ENCODE peak calls at places on chromosomes 1 and 21, in four cellular contexts. N is HAP-1, F is SK-N-SH, O is RWPE2. V is an unnamed sample. For H3K4me1, the result is how much of the 10 kb centered on the place peaks cover.

GRCh38 chr1:91273875-91274274 is 130.8 kb downstream of the HFM1 start:
- DNase-seq in N (no peak), F (no peak), O (no peak), V (no peak)

GRCh38 chr1:91640877-91641526 is 140.4 kb downstream of the CDC7 start:
- DNase-seq in N (no peak), F (no peak), O (no peak), V (no peak)

GRCh38 chr1:70907563-70908310 is 139.9 kb downstream of the PTGER3 start:
- DNase-seq in N (no peak), F (no peak), O (no peak), V (no peak)

GRCh38 chr21:42265229-42265812 is 46.4 kb downstream of the ABCG1 start:
- DNase-seq in N (no peak), F (no peak), O (no peak), V (peak)

GRCh38 chr1:2343023-2343935 is 48.1 kb downstream of the MORN1 start:
- DNase-seq in N (no peak), F (no peak), O (peak), V (peak)

GRCh38 chr21:42552407-42553336 is 39.0 kb downstream of the SLC37A1 start:
- DNase-seq in N (no peak), F (no peak), O (no peak), V (no peak)

GRCh38 chr1:72009756-72010441 is 272.4 kb downstream of the NEGR1 start:
- DNase-seq in N (peak), F (no peak), O (no peak), V (no peak)

GRCh38 chr1:83102630-83103071 is 896.3 kb downstream of the TTLL7 start:
- DNase-seq in N (peak), F (no peak), O (no peak), V (no peak)

GRCh38 chr1:207389728-207390464 is 64.2 kb upstream of the CR2 start:
- DNase-seq in N (no peak), F (no peak), O (no peak), V (no peak)

GRCh38 chr1:35845766-35846165 is 37.2 kb upstream of the AGO1 start:
- DNase-seq in N (no peak), F (peak), O (no peak), V (no peak)

GRCh38 chr1:81834921-81835698 is 34.4 kb downstream of the ADGRL2 start:
- DNase-seq in N (peak), F (no peak), O (no peak), V (no peak)

GRCh38 chr1:29122662-29122986 is 1.1 kb downstream of the TMEM200B start:
- DNase-seq in N (no peak), F (peak), O (no peak), V (no peak)

GRCh38 chr1:94623560-94624148 is 82.1 kb upstream of the F3 start:
- DNase-seq in N (no peak), F (no peak), O (peak), V (no peak)

GRCh38 chr1:94620345-94621031 is 78.9 kb upstream of the F3 start:
- DNase-seq in N (no peak), F (no peak), O (no peak), V (no peak)

GRCh38 chr1:94621392-94621791 is 79.8 kb upstream of the F3 start:
- DNase-seq in N (no peak), F (peak), O (peak), V (peak)

GRCh38 chr1:94621802-94622201 is 80.2 kb upstream of the F3 start:
- DNase-seq in N (no peak), F (no peak), O (no peak), V (no peak)

GRCh38 chr1:94622757-94623156 is 81.2 kb upstream of the F3 start:
- DNase-seq in N (no peak), F (no peak), O (peak), V (no peak)
- H3K4me1 ChIP-seq in N (under half), F (under half), O (half or more), V (under half)

DNA sequence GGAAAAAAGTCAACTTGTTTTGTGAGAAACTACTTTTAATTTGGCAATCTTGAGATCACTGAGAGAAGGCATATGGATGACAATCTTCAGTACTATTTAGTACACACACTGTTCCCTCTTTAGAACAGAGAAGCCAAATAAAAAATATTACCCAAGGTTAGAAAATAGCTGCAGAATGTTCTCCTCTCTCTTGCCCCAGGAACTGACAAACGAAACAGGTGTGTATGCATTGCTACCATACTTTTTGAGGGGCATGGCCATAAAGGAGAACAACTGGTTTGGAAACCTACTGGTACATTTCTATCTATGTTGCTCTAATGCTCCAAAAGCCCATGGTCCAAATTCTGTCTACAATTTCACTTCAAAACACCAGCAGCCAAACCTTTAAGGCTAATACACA is 5.7 kb downstream of the TOR1AIP2 start:
- DNase-seq in N (no peak), F (no peak), O (no peak), V (no peak)
- H3K4me1 ChIP-seq in N (under half), F (under half), O (under half), V (under half)

GRCh38 chr1:63789856-63790605 is 16.2 kb downstream of the ROR1 start:
- DNase-seq in N (no peak), F (no peak), O (no peak), V (no peak)
- H3K4me1 ChIP-seq in N (under half), F (under half), O (under half), V (under half)

DNA sequence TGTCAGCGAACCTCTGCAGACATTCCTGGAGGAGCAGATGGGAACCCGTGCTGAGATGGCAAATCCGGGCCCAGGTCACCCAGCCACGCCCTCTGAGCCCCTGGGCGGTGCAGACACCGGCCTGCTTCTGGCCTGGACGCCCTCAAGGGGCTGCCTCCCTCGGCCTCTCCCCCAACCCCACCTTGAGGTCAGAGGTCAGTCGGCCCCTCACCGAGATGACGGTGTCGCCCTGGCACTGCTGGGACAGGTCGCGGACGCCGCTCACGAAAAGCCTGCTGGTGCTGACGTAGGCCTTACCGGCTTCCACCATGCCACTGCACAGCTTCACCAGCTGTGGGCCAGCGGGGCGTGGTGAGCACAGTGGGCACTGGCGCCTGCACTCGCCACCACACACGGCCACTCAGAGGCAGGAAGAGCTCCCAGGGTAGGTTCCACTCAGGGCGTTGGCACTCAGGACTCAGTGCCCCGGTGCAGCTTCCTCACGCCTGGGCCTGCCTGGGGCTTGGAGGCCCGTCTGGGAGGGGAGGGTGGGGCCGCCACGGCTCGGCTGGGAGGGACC is 4.7 kb downstream of the ACAP3 start:
- DNase-seq in N (no peak), F (no peak), O (no peak), V (no peak)
- H3K4me1 ChIP-seq in N (under half), F (under half), O (under half), V (under half)

GRCh38 chr1:41539416-41539800 is 54.9 kb upstream of the EDN2 start:
- DNase-seq in N (no peak), F (no peak), O (no peak), V (peak)

GRCh38 chr1:41537257-41537656 is 52.8 kb upstream of the EDN2 start:
- DNase-seq in N (no peak), F (no peak), O (no peak), V (peak)

GRCh38 chr1:41536296-41536695 is 51.8 kb upstream of the EDN2 start:
- DNase-seq in N (no peak), F (no peak), O (peak), V (peak)

GRCh38 chr1:41538741-41539415 is 54.4 kb upstream of the EDN2 start:
- DNase-seq in N (no peak), F (no peak), O (no peak), V (no peak)

DNA sequence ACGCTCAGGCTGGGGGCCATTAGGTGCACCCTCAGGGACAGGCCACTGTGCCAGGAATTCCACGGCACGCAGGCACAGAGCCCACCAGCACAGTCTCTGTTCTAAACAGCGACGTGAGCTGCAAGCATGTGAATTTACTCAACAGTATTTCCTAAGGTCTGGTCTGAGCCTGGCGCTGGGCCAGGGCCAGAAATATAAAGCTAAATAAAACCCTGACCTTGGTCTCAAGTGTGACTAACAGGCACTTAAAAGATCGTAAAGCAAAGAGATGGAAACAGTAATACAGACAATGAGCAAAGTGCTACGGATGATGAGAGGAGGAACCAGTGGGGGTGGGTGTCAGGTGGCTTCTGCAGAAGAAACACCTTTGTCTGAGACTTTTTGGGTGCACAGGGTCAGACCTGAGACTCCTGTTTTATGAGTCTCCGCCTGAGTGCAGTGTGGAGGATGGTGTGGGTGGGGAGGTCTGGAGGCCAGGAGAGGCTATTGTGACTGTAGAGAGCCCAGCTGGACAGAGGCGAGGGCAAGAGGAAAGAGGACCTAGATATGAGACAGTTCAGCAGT is 53.4 kb upstream of the EDN2 start:
- DNase-seq in N (no peak), F (no peak), O (no peak), V (peak)
- H3K4me1 ChIP-seq in N (under half), F (under half), O (under half), V (under half)

GRCh38 chr1:167654975-167655575 is 25.0 kb downstream of the RCSD1 start:
- DNase-seq in N (no peak), F (no peak), O (no peak), V (no peak)
- H3K4me1 ChIP-seq in N (under half), F (under half), O (under half), V (under half)